ENCODE peak calls at places on chromosomes 11 and 22, in seven cellular contexts. E is ovary, S is IMR-90, M is aorta, W is endothelial cell, C is RWPE1, K is OCI-LY7. B is an unnamed sample.

GRCh38 chr22:43002198-43002577 is 12.8 kb downstream of the PACSIN2 start:
- DNase-seq in E (no peak), S (peak), M (peak), W (no peak), C (peak), K (no peak), B (peak)

GRCh38 chr22:34804588-34804987 is 261.4 kb upstream of the ISX start:
- DNase-seq in E (no peak), S (no peak), M (no peak), W (no peak), C (no peak), K (peak), B (no peak)

GRCh38 chr11:3341298-3341697 is 37.6 kb downstream of the ZNF195 start:
- DNase-seq in E (peak), S (no peak), M (peak), W (peak), C (peak), K (peak), B (no peak)

GRCh38 chr22:47965066-47965465 is 1202.6 kb downstream of the TBC1D22A start:
- DNase-seq in E (no peak), S (no peak), M (no peak), W (no peak), C (no peak), K (no peak), B (no peak)

GRCh38 chr22:21587803-21588611 is 20.5 kb downstream of the UBE2L3 start:
- DNase-seq in E (no peak), S (peak), M (no peak), W (no peak), C (no peak), K (peak), B (no peak)

GRCh38 chr11:3865388-3866193 is 10.1 kb downstream of the STIM1 start:
- DNase-seq in E (no peak), S (peak), M (no peak), W (no peak), C (peak), K (peak), B (peak)

GRCh38 chr11:44286268-44286880 is 23.6 kb downstream of the ALX4 start:
- DNase-seq in E (no peak), S (peak), M (peak), W (peak), C (peak), K (peak), B (no peak)

GRCh38 chr11:130308925-130309324 is 5.8 kb downstream of the ZBTB44 start:
- DNase-seq in E (no peak), S (peak), M (no peak), W (no peak), C (no peak), K (no peak), B (no peak)

GRCh38 chr11:118009821-118010737 is 23.9 kb downstream of the IL10RA start:
- DNase-seq in E (no peak), S (no peak), M (no peak), W (no peak), C (no peak), K (peak), B (no peak)

GRCh38 chr22:37552560-37553163 is 7.6 kb upstream of the CDC42EP1 start:
- DNase-seq in E (peak), S (peak), M (no peak), W (peak), C (no peak), K (no peak), B (no peak)

GRCh38 chr11:32439488-32440210 is 4.3 kb upstream of the WT1 start:
- DNase-seq in E (peak), S (no peak), M (no peak), W (no peak), C (no peak), K (no peak), B (no peak)

GRCh38 chr22:49855491-49855911 is 1.9 kb downstream of the ZBED4 start:
- DNase-seq in E (no peak), S (peak), M (peak), W (no peak), C (no peak), K (no peak), B (peak)

GRCh38 chr11:117134431-117134830 is 9.7 kb upstream of the PAFAH1B2 start:
- DNase-seq in E (no peak), S (no peak), M (no peak), W (no peak), C (no peak), K (no peak), B (no peak)

GRCh38 chr22:47806894-47807293 is 1044.4 kb downstream of the TBC1D22A start:
- DNase-seq in E (no peak), S (no peak), M (no peak), W (no peak), C (no peak), K (no peak), B (no peak)